ENCODE peak calls at places on chromosomes 12 and 14, in seven cellular contexts. O is mucosa of descending colon; R is activated effector memory CD4-positive, alpha-beta T cell treated with Interleukin-2 at 50 U/mL for 16 hours; Q is non-pigmented ciliary epithelial cell; Y is A549; P is frontal cortex; U is memory B cell. G is an unnamed sample.
A peak's percentile ranks its signal among the peaks of the same experiment; 100 is the strongest.

GRCh38 chr12:39620664-39621658 is 1.4 kb upstream of the ABCD2 start:
- DNase-seq in O (no peak), R (peak; percentile 46), Q (no peak), Y (no peak), P (no peak), U (no peak), G (peak; percentile 2)

GRCh38 chr14:69288001-69288771 is 28.2 kb downstream of the GALNT16 start:
- DNase-seq in O (peak; percentile 28), R (no peak), Q (no peak), Y (peak; percentile 46), P (peak; percentile 34), U (no peak), G (no peak)

GRCh38 chr14:24274101-24274543 is 2.7 kb upstream of the RABGGTA start:
- DNase-seq in O (no peak), R (no peak), Q (no peak), Y (no peak), P (no peak), U (peak; percentile 47), G (no peak)

GRCh38 chr12:28937196-28937595 is 211.9 kb upstream of the FAR2 start:
- DNase-seq in O (no peak), R (no peak), Q (peak; percentile 63), Y (no peak), P (no peak), U (no peak), G (no peak)

GRCh38 chr12:11186837-11187236 is at the start of gene TAS2R42:
- DNase-seq in O (no peak), R (no peak), Q (no peak), Y (no peak), P (no peak), U (no peak), G (no peak)

GRCh38 chr14:69101331-69101826 is 51.5 kb downstream of the DCAF5 start:
- DNase-seq in O (peak; percentile 50), R (no peak), Q (peak; percentile 55), Y (peak; percentile 45), P (peak; percentile 27), U (no peak), G (peak; percentile 46)

GRCh38 chr14:104556256-104557021 is 23.1 kb upstream of the C14orf180 start:
- DNase-seq in O (no peak), R (no peak), Q (no peak), Y (no peak), P (no peak), U (no peak), G (no peak)

GRCh38 chr12:12628013-12628412 is 16.3 kb downstream of the CREBL2 start:
- DNase-seq in O (no peak), R (no peak), Q (no peak), Y (no peak), P (no peak), U (no peak), G (peak; percentile 35)

GRCh38 chr14:55746533-55746932 is 166.5 kb downstream of the KTN1 start:
- DNase-seq in O (no peak), R (no peak), Q (peak; percentile 8), Y (no peak), P (no peak), U (no peak), G (no peak)

GRCh38 chr14:81784084-81784483 is 250.4 kb upstream of the SEL1L start:
- DNase-seq in O (no peak), R (no peak), Q (no peak), Y (no peak), P (no peak), U (no peak), G (no peak)

GRCh38 chr14:105161314-105161713 is 7.3 kb downstream of the JAG2 start:
- DNase-seq in O (no peak), R (no peak), Q (no peak), Y (no peak), P (no peak), U (no peak), G (no peak)

GRCh38 chr12:103387385-103387784 is 108.4 kb downstream of the C12orf42 start:
- DNase-seq in O (no peak), R (no peak), Q (no peak), Y (no peak), P (no peak), U (no peak), G (no peak)

GRCh38 chr12:52267699-52268098 is 6.7 kb upstream of the KRT86 start:
- DNase-seq in O (no peak), R (no peak), Q (no peak), Y (no peak), P (no peak), U (no peak), G (no peak)

GRCh38 chr12:25756974-25757665 is 201.4 kb upstream of the RASSF8 start:
- DNase-seq in O (no peak), R (no peak), Q (no peak), Y (no peak), P (no peak), U (no peak), G (no peak)

GRCh38 chr14:65071544-65071943 is 30.8 kb downstream of the MAX start:
- DNase-seq in O (no peak), R (no peak), Q (no peak), Y (no peak), P (no peak), U (no peak), G (no peak)

GRCh38 chr12:60977966-60978365 is 1282.2 kb upstream of the USP15 start:
- DNase-seq in O (no peak), R (no peak), Q (no peak), Y (no peak), P (no peak), U (no peak), G (no peak)

GRCh38 chr12:30806989-30807694 is 52.4 kb upstream of the CAPRIN2 start:
- DNase-seq in O (peak; percentile 49), R (no peak), Q (no peak), Y (no peak), P (peak; percentile 38), U (no peak), G (peak; percentile 48)

GRCh38 chr12:52316701-52317100 is 4.5 kb downstream of the KRT83 start:
- DNase-seq in O (no peak), R (no peak), Q (no peak), Y (no peak), P (no peak), U (no peak), G (no peak)

GRCh38 chr12:113846883-113847282 is 119.2 kb downstream of the RBM19 start:
- DNase-seq in O (no peak), R (no peak), Q (no peak), Y (no peak), P (no peak), U (no peak), G (no peak)

GRCh38 chr12:4027412-4027811 is 154.2 kb upstream of the PARP11 start:
- DNase-seq in O (peak; percentile 37), R (peak; percentile 54), Q (no peak), Y (no peak), P (no peak), U (no peak), G (no peak)

GRCh38 chr14:32400480-32400879 is 71.4 kb downstream of the AKAP6 start:
- DNase-seq in O (no peak), R (no peak), Q (no peak), Y (no peak), P (no peak), U (no peak), G (no peak)

GRCh38 chr12:50841654-50842531 is 833 bp upstream of the TMPRSS12 start:
- DNase-seq in O (no peak), R (no peak), Q (no peak), Y (no peak), P (no peak), U (no peak), G (no peak)

GRCh38 chr14:88468396-88468795 is 82.9 kb downstream of the SPATA7 start:
- DNase-seq in O (no peak), R (no peak), Q (peak; percentile 59), Y (no peak), P (no peak), U (no peak), G (no peak)

GRCh38 chr14:93832665-93833064 is 44.4 kb upstream of the PRIMA1 start:
- DNase-seq in O (peak; percentile 3), R (no peak), Q (no peak), Y (no peak), P (no peak), U (no peak), G (no peak)

GRCh38 chr14:51963164-51963733 is 26.1 kb upstream of the RTRAF start:
- DNase-seq in O (no peak), R (no peak), Q (no peak), Y (no peak), P (no peak), U (no peak), G (no peak)

GRCh38 chr12:25677180-25677937 is 124.3 kb upstream of the LMNTD1 start:
- DNase-seq in O (peak; percentile 10), R (no peak), Q (no peak), Y (no peak), P (no peak), U (no peak), G (no peak)

GRCh38 chr12:62537544-62537943 is 70.9 kb downstream of the MON2 start:
- DNase-seq in O (peak; percentile 7), R (no peak), Q (peak; percentile 62), Y (no peak), P (no peak), U (no peak), G (no peak)

GRCh38 chr12:21428241-21428640 is 9.2 kb upstream of the PYROXD1 start:
- DNase-seq in O (no peak), R (no peak), Q (peak; percentile 28), Y (no peak), P (no peak), U (no peak), G (no peak)

GRCh38 chr14:68278568-68279436 is 459.2 kb downstream of the RAD51B start:
- DNase-seq in O (no peak), R (no peak), Q (no peak), Y (peak; percentile 37), P (peak; percentile 8), U (no peak), G (peak; percentile 64)